ENCODE peak calls at places on chromosomes 5 and 9, in six cellular contexts. O, T, X, V, J and D are unnamed samples.

GRCh38 chr5:127192836-127193341 is 97.7 kb upstream of the MEGF10 start:
- DNase-seq in O (no peak), T (no peak), X (peak), V (no peak), J (no peak), D (no peak)

GRCh38 chr5:100448250-100448649 is 86.9 kb upstream of the FAM174A start:
- DNase-seq in O (no peak), T (no peak), X (no peak), V (no peak), J (no peak), D (no peak)

GRCh38 chr9:121133104-121133816 is 58.5 kb downstream of the CNTRL start:
- DNase-seq in O (no peak), T (peak), X (no peak), V (no peak), J (no peak), D (peak)

GRCh38 chr9:6907772-6908381 is 150.1 kb downstream of the KDM4C start:
- DNase-seq in O (no peak), T (no peak), X (peak), V (peak), J (peak), D (no peak)

GRCh38 chr5:62182802-62183201 is 123.2 kb upstream of the KIF2A start:
- DNase-seq in O (no peak), T (no peak), X (no peak), V (no peak), J (no peak), D (no peak)

GRCh38 chr9:90394866-90395265 is 247.8 kb downstream of the DIRAS2 start:
- DNase-seq in O (no peak), T (no peak), X (no peak), V (no peak), J (no peak), D (no peak)

GRCh38 chr5:67799732-67800234 is 415.8 kb upstream of the PIK3R1 start:
- DNase-seq in O (no peak), T (no peak), X (peak), V (peak), J (no peak), D (no peak)

GRCh38 chr5:77015938-77016569 is 14.2 kb upstream of the AGGF1 start:
- DNase-seq in O (peak), T (no peak), X (peak), V (peak), J (no peak), D (no peak)

GRCh38 chr9:136020671-136021070 is 59.5 kb upstream of the UBAC1 start:
- DNase-seq in O (no peak), T (no peak), X (no peak), V (no peak), J (no peak), D (no peak)

GRCh38 chr5:178431777-178432155 is 158.4 kb downstream of the COL23A1 start:
- DNase-seq in O (no peak), T (no peak), X (no peak), V (no peak), J (no peak), D (no peak)

GRCh38 chr9:18043978-18044377 is 430.0 kb upstream of the ADAMTSL1 start:
- DNase-seq in O (no peak), T (no peak), X (no peak), V (no peak), J (no peak), D (no peak)
- TF ChIP-seq CTCF in O (no peak), T (no peak), X (no peak), V (no peak), J (no peak), D (no peak)

GRCh38 chr5:176813587-176814312 is 3.4 kb downstream of the UNC5A start:
- DNase-seq in O (no peak), T (no peak), X (no peak), V (no peak), J (no peak), D (no peak)

GRCh38 chr5:176814836-176815438 is 4.6 kb downstream of the UNC5A start:
- DNase-seq in O (no peak), T (no peak), X (no peak), V (no peak), J (no peak), D (no peak)

GRCh38 chr5:176810687-176811501 is 535 bp downstream of the UNC5A start:
- DNase-seq in O (no peak), T (no peak), X (peak), V (no peak), J (no peak), D (no peak)

GRCh38 chr5:176814313-176814685 is 3.9 kb downstream of the UNC5A start:
- DNase-seq in O (no peak), T (no peak), X (no peak), V (no peak), J (no peak), D (no peak)

DNA sequence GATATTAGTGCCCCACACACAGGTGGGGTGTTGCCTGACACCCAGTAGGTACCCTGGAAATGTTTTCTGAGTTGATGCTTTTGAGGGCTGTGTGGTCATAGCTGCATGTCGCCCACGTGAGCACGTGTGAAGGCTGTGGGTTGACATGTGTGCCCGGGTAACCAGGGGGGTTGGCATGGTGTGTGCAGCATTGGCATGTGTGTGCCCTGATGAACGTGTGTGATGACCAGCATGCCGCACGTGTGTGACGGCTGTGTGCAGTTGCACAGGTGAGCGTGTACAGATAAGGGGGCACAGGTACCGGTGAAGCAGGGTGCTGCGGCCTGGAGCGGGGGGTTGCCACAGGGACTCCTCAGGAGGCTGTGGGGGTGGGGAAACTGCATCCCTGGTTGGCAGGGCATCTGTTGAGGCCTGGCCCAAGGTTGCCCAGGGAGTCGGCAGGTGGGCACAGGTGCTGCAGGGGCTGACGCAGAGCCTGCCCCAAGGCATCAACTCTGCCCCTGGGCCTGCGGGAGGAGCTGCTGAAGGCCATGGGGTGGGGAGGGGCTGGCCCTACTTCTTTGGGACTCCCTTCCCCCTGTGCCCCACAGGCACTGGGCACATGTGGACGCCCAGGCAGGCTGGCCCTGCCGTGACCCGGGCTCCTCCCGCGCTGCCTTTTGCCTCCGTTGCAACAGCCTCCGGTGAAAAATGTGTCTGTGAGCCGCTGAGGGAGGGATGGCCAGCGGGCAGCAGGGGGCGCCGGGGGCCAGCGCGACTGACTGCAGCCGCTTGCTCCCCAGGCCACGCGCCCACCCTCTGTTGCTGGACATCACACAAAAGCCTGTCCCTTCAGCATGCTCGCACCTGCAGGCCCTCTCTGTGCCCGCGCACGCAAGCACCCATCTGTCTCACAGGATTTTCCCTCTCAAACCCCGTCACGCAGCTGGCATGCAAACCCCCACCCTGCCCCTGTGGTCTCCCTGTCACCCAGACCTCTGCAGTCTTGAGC is 2.2 kb downstream of the UNC5A start:
- DNase-seq in O (no peak), T (no peak), X (peak), V (peak), J (peak), D (no peak)
- TF ChIP-seq CTCF in O (peak), T (no peak), X (peak), V (no peak), J (peak), D (no peak)

GRCh38 chr5:160802567-160802966 is 49.4 kb downstream of the ATP10B start:
- DNase-seq in O (no peak), T (no peak), X (no peak), V (peak), J (no peak), D (no peak)
- TF ChIP-seq CTCF in O (no peak), T (no peak), X (no peak), V (no peak), J (no peak), D (no peak)

GRCh38 chr5:27242258-27242626 is 203.9 kb upstream of the CDH9 start:
- DNase-seq in O (no peak), T (no peak), X (no peak), V (peak), J (no peak), D (no peak)
- TF ChIP-seq CTCF in O (no peak), T (no peak), X (no peak), V (no peak), J (no peak), D (no peak)

DNA sequence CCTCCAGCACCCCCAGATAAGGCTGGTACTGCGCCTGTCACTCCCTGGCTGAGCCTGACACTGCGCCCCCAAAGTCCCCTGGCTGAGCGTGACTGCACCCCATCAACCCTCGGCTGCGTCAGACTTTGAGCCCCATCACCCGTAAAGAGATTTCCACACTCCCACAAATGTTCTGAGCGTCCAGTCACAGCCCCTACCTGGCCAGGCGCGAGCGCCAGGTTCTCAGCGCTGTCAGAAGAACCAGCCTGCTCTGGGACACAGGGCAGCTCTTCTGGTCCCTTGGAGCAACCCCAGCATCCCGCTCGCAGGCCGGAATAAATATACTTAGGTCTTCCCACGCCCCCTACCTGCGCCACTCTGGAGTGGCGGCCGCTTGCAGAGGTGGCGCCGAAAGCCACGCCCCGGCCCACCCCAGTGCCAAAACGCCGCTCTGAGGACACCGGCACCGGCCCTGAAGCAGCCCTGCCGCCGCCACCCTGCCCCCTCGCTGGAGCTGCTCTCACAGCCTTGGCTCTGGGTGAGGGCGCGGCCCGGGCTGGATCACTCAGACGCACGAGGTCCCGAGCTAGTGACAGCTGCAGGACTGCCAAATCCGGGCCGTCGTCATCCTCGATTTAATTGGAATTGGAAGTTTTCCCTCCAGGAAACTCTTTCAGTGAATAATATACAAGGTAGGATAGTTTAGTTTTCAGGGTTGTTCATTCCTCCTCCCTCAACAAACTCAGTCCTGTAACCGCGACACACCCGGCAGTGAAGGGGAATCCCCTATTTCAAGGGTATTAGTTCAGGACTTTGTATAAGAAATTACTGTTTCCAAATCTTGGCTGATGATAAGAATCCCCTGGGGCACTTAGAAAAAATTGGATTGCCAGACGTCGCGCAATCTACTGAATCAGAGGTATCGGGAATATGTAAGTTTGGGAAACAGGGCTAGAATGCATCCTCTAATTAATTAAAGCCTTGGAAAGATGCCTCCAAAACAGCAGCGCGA is 1.2 kb upstream of the CEMIP2 start:
- DNase-seq in O (no peak), T (peak), X (peak), V (peak), J (peak), D (peak)
- TF ChIP-seq CTCF in O (no peak), T (peak), X (peak), V (no peak), J (peak), D (no peak)

GRCh38 chr5:136374003-136374402 is 8.7 kb upstream of the TRPC7 start:
- DNase-seq in O (no peak), T (no peak), X (peak), V (peak), J (no peak), D (no peak)
- TF ChIP-seq CTCF in O (no peak), T (no peak), X (peak), V (peak), J (peak), D (no peak)